ENCODE peak calls at places on chromosomes 2 and 18, in ten cellular contexts. K, G, J, T, M, I, F, X, Q and U are unnamed samples.

GRCh38 chr2:186068154-186068826 is 329.7 kb downstream of the FSIP2 start:
- DNase-seq in G (no peak), K (no peak), M (peak), X (no peak), Q (no peak), F (peak), J (no peak), T (no peak), I (no peak), U (no peak)

GRCh38 chr2:64023485-64024258 is 4.4 kb upstream of the VPS54 start:
- DNase-seq in Q (no peak), T (no peak), F (no peak), I (no peak), K (no peak), X (no peak), G (no peak), J (no peak), M (no peak), U (no peak)

GRCh38 chr2:17791121-17791902 is 24.9 kb upstream of the MSGN1 start:
- DNase-seq in M (peak), G (no peak), J (peak), K (peak), I (no peak), X (no peak), T (no peak), F (no peak), Q (peak), U (peak)

GRCh38 chr2:239027431-239028252 is 179.8 kb downstream of the TWIST2 start:
- DNase-seq in F (no peak), G (no peak), J (no peak), M (peak), X (no peak), T (peak), I (no peak), Q (no peak), K (no peak), U (no peak)

GRCh38 chr2:177242136-177242987 is 22.2 kb downstream of the NFE2L2 start:
- DNase-seq in I (no peak), G (no peak), Q (peak), T (no peak), K (peak), F (no peak), M (peak), X (no peak), J (peak), U (peak)

GRCh38 chr18:76444436-76445105 is 50.5 kb downstream of the ZNF516 start:
- DNase-seq in K (no peak), F (no peak), J (no peak), G (no peak), X (no peak), I (no peak), T (peak), M (no peak), Q (no peak), U (no peak)

GRCh38 chr18:11728247-11728646 is 39.2 kb downstream of the GNAL start:
- DNase-seq in T (no peak), G (no peak), J (peak), Q (peak), I (no peak), X (no peak), F (no peak), M (peak), K (peak), U (no peak)

GRCh38 chr2:158753561-158754302 is 41.4 kb upstream of the DAPL1 start:
- DNase-seq in Q (peak), F (peak), K (peak), M (peak), T (no peak), X (peak), G (no peak), I (no peak), J (peak), U (peak)

GRCh38 chr18:76274470-76275289 is 220.4 kb downstream of the ZNF516 start:
- DNase-seq in I (peak), Q (no peak), F (peak), J (no peak), X (no peak), M (peak), T (no peak), G (peak), K (no peak), U (no peak)

GRCh38 chr18:44548291-44549221 is 132.1 kb upstream of the SETBP1 start:
- DNase-seq in T (no peak), Q (peak), M (peak), I (peak), G (no peak), X (no peak), F (no peak), K (peak), J (peak), U (no peak)

GRCh38 chr2:78541451-78542267 is 483.8 kb upstream of the REG3G start:
- DNase-seq in M (no peak), F (no peak), G (no peak), K (no peak), X (no peak), T (no peak), J (no peak), Q (no peak), I (no peak), U (no peak)

GRCh38 chr2:61620244-61621159 is 82.3 kb upstream of the XPO1 start:
- DNase-seq in J (peak), T (no peak), X (no peak), K (peak), Q (peak), F (no peak), G (no peak), M (peak), I (peak), U (peak)

GRCh38 chr2:203396667-203397066 is 68.5 kb downstream of the ABI2 start:
- DNase-seq in M (no peak), T (no peak), I (no peak), F (peak), G (no peak), K (no peak), Q (no peak), X (no peak), J (no peak), U (no peak)
- TF ChIP-seq CTCF in M (peak), T (no peak), I (peak), F (peak), G (no peak), K (peak), Q (peak), X (no peak), J (peak), U (peak)

GRCh38 chr18:57833441-57834101 is 30.5 kb upstream of the ATP8B1 start:
- DNase-seq in M (peak), K (no peak), X (peak), I (peak), G (no peak), T (no peak), Q (peak), J (peak), F (no peak), U (no peak)

GRCh38 chr18:57835904-57836303 is 32.8 kb upstream of the ATP8B1 start:
- DNase-seq in J (no peak), G (no peak), X (no peak), Q (no peak), T (no peak), I (no peak), K (no peak), M (no peak), F (no peak), U (no peak)

GRCh38 chr18:57834616-57835015 is 31.5 kb upstream of the ATP8B1 start:
- DNase-seq in F (no peak), G (no peak), Q (no peak), J (no peak), M (peak), K (no peak), X (no peak), T (no peak), I (no peak), U (no peak)

GRCh38 chr18:57831597-57832377 is 28.7 kb upstream of the ATP8B1 start:
- DNase-seq in X (no peak), K (no peak), Q (no peak), I (no peak), M (no peak), F (no peak), G (no peak), T (no peak), J (no peak), U (no peak)

DNA sequence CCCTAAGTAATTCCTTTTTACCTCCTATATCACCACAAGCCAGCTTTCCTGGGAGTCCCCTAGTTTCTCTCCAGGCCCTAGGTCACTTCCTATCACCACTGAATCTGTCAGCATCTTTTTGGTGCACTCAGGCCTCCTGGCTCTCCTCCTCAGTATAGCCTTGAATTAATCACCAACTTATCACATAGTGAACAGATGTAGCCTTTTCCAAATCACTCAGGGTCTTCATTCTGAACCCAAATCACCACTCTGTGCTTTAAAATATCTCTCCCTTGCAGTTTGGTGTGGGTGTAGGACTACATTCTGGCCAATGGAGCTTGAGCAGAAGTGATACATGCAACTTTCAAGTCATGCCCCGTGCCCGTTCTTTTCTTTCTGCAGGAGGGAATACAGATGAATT is 29.6 kb upstream of the ATP8B1 start:
- DNase-seq in X (no peak), I (no peak), T (no peak), M (no peak), J (no peak), F (no peak), G (no peak), Q (no peak), K (no peak), U (no peak)
- H3K4me3 ChIP-seq in X (no peak), I (no peak), T (no peak), M (no peak), J (no peak), F (no peak), G (no peak), Q (no peak), K (no peak), U (no peak)

GRCh38 chr2:106886916-106887758 is 1.2 kb upstream of the ST6GAL2 start:
- DNase-seq in F (no peak), G (peak), X (peak), I (peak), J (peak), M (no peak), Q (no peak), T (no peak), K (peak), U (no peak)

GRCh38 chr2:106882658-106883057 is 3.3 kb downstream of the ST6GAL2 start:
- DNase-seq in T (no peak), J (no peak), I (no peak), K (no peak), G (no peak), Q (peak), M (no peak), F (no peak), X (no peak), U (no peak)

GRCh38 chr2:106885326-106885725 is 641 bp downstream of the ST6GAL2 start:
- DNase-seq in X (no peak), T (no peak), F (no peak), J (peak), G (no peak), M (no peak), K (peak), Q (no peak), I (no peak), U (no peak)

GRCh38 chr2:106890611-106891010 is 4.6 kb upstream of the ST6GAL2 start:
- DNase-seq in J (no peak), M (no peak), I (no peak), Q (no peak), T (no peak), F (no peak), K (no peak), X (no peak), G (no peak), U (no peak)

GRCh38 chr2:106885981-106886915 is at the start of gene ST6GAL2:
- DNase-seq in T (no peak), J (no peak), G (peak), M (no peak), Q (no peak), F (no peak), I (peak), K (peak), X (no peak), U (no peak)
- TF ChIP-seq CTCF in T (no peak), J (peak), G (no peak), M (no peak), Q (no peak), F (no peak), I (no peak), K (no peak), X (no peak), U (no peak)

GRCh38 chr2:182715896-182716664 is at the start of gene DNAJC10:
- DNase-seq in G (peak), F (peak), M (peak), T (peak), I (peak), K (peak), X (peak), J (peak), Q (peak), U (peak)

GRCh38 chr2:182718459-182718858 is 2.4 kb downstream of the DNAJC10 start:
- DNase-seq in X (no peak), T (no peak), I (no peak), J (no peak), G (no peak), F (no peak), M (no peak), K (no peak), Q (no peak), U (no peak)

GRCh38 chr2:182715121-182715895 is 749 bp upstream of the DNAJC10 start:
- DNase-seq in T (no peak), Q (peak), I (no peak), F (no peak), M (peak), K (peak), X (no peak), J (peak), G (no peak), U (no peak)

GRCh38 chr2:182717451-182718215 is 1.6 kb downstream of the DNAJC10 start:
- DNase-seq in M (no peak), G (no peak), F (no peak), T (no peak), I (peak), J (no peak), X (no peak), K (no peak), Q (no peak), U (no peak)

DNA sequence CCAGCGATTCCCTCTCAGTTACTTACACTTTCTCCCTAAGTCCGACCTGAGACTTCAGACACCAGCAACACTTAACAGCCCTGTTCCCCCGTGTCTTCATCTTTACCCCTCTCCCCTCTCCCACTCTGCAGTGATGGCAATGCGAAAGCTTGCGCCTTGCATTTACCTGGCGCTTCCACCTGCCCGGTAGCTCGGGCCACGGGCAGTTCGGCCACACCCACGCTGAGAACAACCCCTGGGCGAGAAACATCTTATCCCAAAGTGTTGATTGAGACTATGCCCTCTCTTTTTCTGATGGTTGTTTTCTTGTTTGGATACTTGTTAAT is 571 bp downstream of the DNAJC10 start:
- DNase-seq in I (no peak), M (no peak), J (no peak), Q (no peak), K (peak), T (peak), G (no peak), X (peak), F (no peak), U (no peak)
- H3K4me3 ChIP-seq in I (peak), M (peak), J (peak), Q (peak), K (peak), T (peak), G (peak), X (peak), F (peak), U (peak)

DNA sequence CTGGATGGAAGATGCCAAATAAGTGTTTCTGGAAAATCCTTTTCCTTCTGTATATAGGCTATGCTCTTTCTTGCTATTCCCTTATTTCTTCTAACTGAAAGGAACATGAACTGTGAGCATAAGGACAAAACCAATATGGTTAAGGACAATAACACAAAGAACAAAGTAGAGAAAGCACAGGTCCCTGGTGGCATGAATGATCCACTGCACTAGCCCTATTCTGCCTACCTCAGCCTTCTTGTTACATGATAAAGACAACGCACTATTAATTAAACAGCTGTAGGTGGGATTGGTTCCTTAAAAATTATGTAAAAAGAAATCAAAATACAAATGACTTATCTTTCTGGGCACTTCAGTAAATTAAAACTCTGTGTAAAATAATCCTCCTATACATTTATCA is 1.9 kb upstream of the WDR75 start:
- DNase-seq in F (no peak), T (no peak), G (no peak), X (no peak), J (no peak), I (no peak), M (no peak), Q (no peak), K (no peak), U (no peak)
- TF ChIP-seq CTCF in F (peak), T (no peak), G (no peak), X (no peak), J (peak), I (no peak), M (peak), Q (peak), K (peak), U (peak)